ENCODE peak calls at places on chromosomes 6 and 20, in four cellular contexts. One of them, this sample, is unnamed.
A peak's percentile ranks its signal among the peaks of the same experiment; 100 is the strongest.

GRCh38 chr20:20370087-20370575 is 2.2 kb downstream of the INSM1 start:
- DNase-seq in NT2/D1: no peak
- DNase-seq in naive thymus-derived CD4-positive, alpha-beta T cell: no peak
- DNase-seq in iPS DF 6.9: no peak
- DNase-seq in this sample: no peak

GRCh38 chr6:143805832-143806281 is 37.3 kb upstream of the LTV1 start:
- DNase-seq in naive thymus-derived CD4-positive, alpha-beta T cell: no peak
- DNase-seq in iPS DF 6.9: no peak
- DNase-seq in NT2/D1: no peak
- DNase-seq in this sample: no peak

GRCh38 chr20:62596921-62597320 is 45.4 kb upstream of the SLCO4A1 start:
- DNase-seq in iPS DF 6.9: no peak
- DNase-seq in naive thymus-derived CD4-positive, alpha-beta T cell: no peak
- DNase-seq in NT2/D1: no peak
- DNase-seq in this sample: no peak

GRCh38 chr6:156955494-156956183 is 178.5 kb downstream of the ARID1B start:
- DNase-seq in iPS DF 6.9: no peak
- DNase-seq in naive thymus-derived CD4-positive, alpha-beta T cell: no peak
- DNase-seq in NT2/D1: no peak
- DNase-seq in this sample: no peak

GRCh38 chr6:143336446-143337152 is 113.9 kb downstream of the ADAT2 start:
- DNase-seq in naive thymus-derived CD4-positive, alpha-beta T cell: no peak
- DNase-seq in NT2/D1: no peak
- DNase-seq in iPS DF 6.9: no peak
- DNase-seq in this sample: no peak

GRCh38 chr6:162785632-162786242 is 58.0 kb downstream of the PACRG start:
- DNase-seq in iPS DF 6.9: no peak
- DNase-seq in naive thymus-derived CD4-positive, alpha-beta T cell: no peak
- DNase-seq in NT2/D1: no peak
- DNase-seq in this sample: no peak

GRCh38 chr6:36277946-36278465 is 8.1 kb downstream of the PNPLA1 start:
- DNase-seq in naive thymus-derived CD4-positive, alpha-beta T cell: no peak
- DNase-seq in NT2/D1: no peak
- DNase-seq in iPS DF 6.9: no peak
- DNase-seq in this sample: no peak

GRCh38 chr6:163565140-163565539 is 150.6 kb downstream of the QKI start:
- DNase-seq in naive thymus-derived CD4-positive, alpha-beta T cell: no peak
- DNase-seq in NT2/D1: no peak
- DNase-seq in iPS DF 6.9: no peak
- DNase-seq in this sample: no peak

GRCh38 chr6:50862172-50862571 is 43.5 kb downstream of the TFAP2B start:
- DNase-seq in NT2/D1: no peak
- DNase-seq in iPS DF 6.9: no peak
- DNase-seq in naive thymus-derived CD4-positive, alpha-beta T cell: no peak
- DNase-seq in this sample: no peak

GRCh38 chr20:54065601-54066038 is 4.8 kb downstream of the BCAS1 start:
- DNase-seq in iPS DF 6.9: no peak
- DNase-seq in naive thymus-derived CD4-positive, alpha-beta T cell: no peak
- DNase-seq in NT2/D1: no peak
- DNase-seq in this sample: no peak

GRCh38 chr6:130473886-130474285 is 108.1 kb downstream of the TMEM200A start:
- DNase-seq in iPS DF 6.9: no peak
- DNase-seq in NT2/D1: no peak
- DNase-seq in naive thymus-derived CD4-positive, alpha-beta T cell: no peak
- DNase-seq in this sample: no peak

GRCh38 chr20:32052792-32053362 is 835 bp downstream of the HCK start:
- DNase-seq in naive thymus-derived CD4-positive, alpha-beta T cell: no peak
- DNase-seq in NT2/D1: no peak
- DNase-seq in iPS DF 6.9: no peak
- DNase-seq in this sample: peak; percentile 60

GRCh38 chr20:7347409-7347808 is 579.9 kb downstream of the BMP2 start:
- DNase-seq in iPS DF 6.9: no peak
- DNase-seq in naive thymus-derived CD4-positive, alpha-beta T cell: no peak
- DNase-seq in NT2/D1: no peak
- DNase-seq in this sample: no peak

GRCh38 chr6:56683882-56684281 is 41.2 kb upstream of the DST start:
- DNase-seq in naive thymus-derived CD4-positive, alpha-beta T cell: no peak
- DNase-seq in iPS DF 6.9: no peak
- DNase-seq in NT2/D1: no peak
- DNase-seq in this sample: no peak

GRCh38 chr6:53020005-53020744 is 25.1 kb upstream of the GSTA4 start:
- DNase-seq in iPS DF 6.9: no peak
- DNase-seq in NT2/D1: no peak
- DNase-seq in naive thymus-derived CD4-positive, alpha-beta T cell: no peak
- DNase-seq in this sample: no peak

GRCh38 chr6:33091957-33092356 is 16.2 kb downstream of the HLA-DPB1 start:
- DNase-seq in naive thymus-derived CD4-positive, alpha-beta T cell: peak; percentile 55
- DNase-seq in iPS DF 6.9: no peak
- DNase-seq in NT2/D1: no peak
- DNase-seq in this sample: no peak

GRCh38 chr20:47432251-47433210 is 69.2 kb upstream of the NCOA3 start:
- DNase-seq in naive thymus-derived CD4-positive, alpha-beta T cell: no peak
- DNase-seq in NT2/D1: no peak
- DNase-seq in iPS DF 6.9: no peak
- DNase-seq in this sample: no peak

GRCh38 chr6:29887819-29888581 is 54.3 kb upstream of the HLA-A start:
- DNase-seq in naive thymus-derived CD4-positive, alpha-beta T cell: peak; percentile 79
- DNase-seq in iPS DF 6.9: no peak
- DNase-seq in NT2/D1: no peak
- DNase-seq in this sample: peak; percentile 83

GRCh38 chr20:47073766-47074475 is 179.3 kb downstream of the EYA2 start:
- DNase-seq in naive thymus-derived CD4-positive, alpha-beta T cell: no peak
- DNase-seq in NT2/D1: no peak
- DNase-seq in iPS DF 6.9: no peak
- DNase-seq in this sample: no peak

GRCh38 chr20:24411003-24411402 is 58.4 kb upstream of the SYNDIG1 start:
- DNase-seq in naive thymus-derived CD4-positive, alpha-beta T cell: no peak
- DNase-seq in iPS DF 6.9: no peak
- DNase-seq in NT2/D1: no peak
- DNase-seq in this sample: no peak

GRCh38 chr6:54112171-54112650 is 968 bp downstream of the MLIP start:
- DNase-seq in iPS DF 6.9: no peak
- DNase-seq in NT2/D1: no peak
- DNase-seq in naive thymus-derived CD4-positive, alpha-beta T cell: no peak
- DNase-seq in this sample: no peak

GRCh38 chr6:37381579-37381978 is 27.8 kb downstream of the RNF8 start:
- DNase-seq in iPS DF 6.9: peak; percentile 50
- DNase-seq in naive thymus-derived CD4-positive, alpha-beta T cell: no peak
- DNase-seq in NT2/D1: peak; percentile 36
- DNase-seq in this sample: peak; percentile 47

GRCh38 chr6:45946887-45947286 is 68.8 kb downstream of the CLIC5 start:
- DNase-seq in NT2/D1: no peak
- DNase-seq in iPS DF 6.9: no peak
- DNase-seq in naive thymus-derived CD4-positive, alpha-beta T cell: no peak
- DNase-seq in this sample: no peak

GRCh38 chr6:133953634-133954415 is 801 bp downstream of the TBPL1 start:
- DNase-seq in iPS DF 6.9: no peak
- DNase-seq in NT2/D1: no peak
- DNase-seq in naive thymus-derived CD4-positive, alpha-beta T cell: no peak
- DNase-seq in this sample: no peak

GRCh38 chr20:57287007-57287810 is 20.8 kb upstream of the BMP7 start:
- DNase-seq in iPS DF 6.9: no peak
- DNase-seq in NT2/D1: no peak
- DNase-seq in naive thymus-derived CD4-positive, alpha-beta T cell: no peak
- DNase-seq in this sample: no peak

GRCh38 chr20:4813076-4813838 is 91.5 kb downstream of the PRND start:
- DNase-seq in NT2/D1: no peak
- DNase-seq in naive thymus-derived CD4-positive, alpha-beta T cell: peak; percentile 39
- DNase-seq in iPS DF 6.9: no peak
- DNase-seq in this sample: peak; percentile 83

GRCh38 chr6:104580452-104580851 is 279.3 kb downstream of the HACE1 start:
- DNase-seq in NT2/D1: no peak
- DNase-seq in naive thymus-derived CD4-positive, alpha-beta T cell: no peak
- DNase-seq in iPS DF 6.9: no peak
- DNase-seq in this sample: no peak

GRCh38 chr6:106128981-106129761 is 43.0 kb downstream of the PRDM1 start:
- DNase-seq in NT2/D1: no peak
- DNase-seq in iPS DF 6.9: no peak
- DNase-seq in naive thymus-derived CD4-positive, alpha-beta T cell: no peak
- DNase-seq in this sample: no peak

GRCh38 chr20:10006461-10006860 is 28.3 kb upstream of the ANKEF1 start:
- DNase-seq in NT2/D1: no peak
- DNase-seq in naive thymus-derived CD4-positive, alpha-beta T cell: no peak
- DNase-seq in iPS DF 6.9: no peak
- DNase-seq in this sample: no peak

GRCh38 chr6:37513576-37513975 is 13.9 kb upstream of the CCDC167 start:
- DNase-seq in iPS DF 6.9: no peak
- DNase-seq in naive thymus-derived CD4-positive, alpha-beta T cell: no peak
- DNase-seq in NT2/D1: no peak
- DNase-seq in this sample: no peak

GRCh38 chr6:329888-330691 is 37.8 kb downstream of the DUSP22 start:
- DNase-seq in naive thymus-derived CD4-positive, alpha-beta T cell: no peak
- DNase-seq in NT2/D1: no peak
- DNase-seq in iPS DF 6.9: no peak
- DNase-seq in this sample: no peak

GRCh38 chr6:326896-327537 is 34.7 kb downstream of the DUSP22 start:
- DNase-seq in naive thymus-derived CD4-positive, alpha-beta T cell: no peak
- DNase-seq in iPS DF 6.9: no peak
- DNase-seq in NT2/D1: no peak
- DNase-seq in this sample: no peak

GRCh38 chr6:327538-328183 is 35.4 kb downstream of the DUSP22 start:
- DNase-seq in naive thymus-derived CD4-positive, alpha-beta T cell: no peak
- DNase-seq in iPS DF 6.9: no peak
- DNase-seq in NT2/D1: no peak
- DNase-seq in this sample: no peak

GRCh38 chr6:328924-329323 is 36.6 kb downstream of the DUSP22 start:
- DNase-seq in NT2/D1: no peak
- DNase-seq in naive thymus-derived CD4-positive, alpha-beta T cell: no peak
- DNase-seq in iPS DF 6.9: no peak
- DNase-seq in this sample: no peak

DNA sequence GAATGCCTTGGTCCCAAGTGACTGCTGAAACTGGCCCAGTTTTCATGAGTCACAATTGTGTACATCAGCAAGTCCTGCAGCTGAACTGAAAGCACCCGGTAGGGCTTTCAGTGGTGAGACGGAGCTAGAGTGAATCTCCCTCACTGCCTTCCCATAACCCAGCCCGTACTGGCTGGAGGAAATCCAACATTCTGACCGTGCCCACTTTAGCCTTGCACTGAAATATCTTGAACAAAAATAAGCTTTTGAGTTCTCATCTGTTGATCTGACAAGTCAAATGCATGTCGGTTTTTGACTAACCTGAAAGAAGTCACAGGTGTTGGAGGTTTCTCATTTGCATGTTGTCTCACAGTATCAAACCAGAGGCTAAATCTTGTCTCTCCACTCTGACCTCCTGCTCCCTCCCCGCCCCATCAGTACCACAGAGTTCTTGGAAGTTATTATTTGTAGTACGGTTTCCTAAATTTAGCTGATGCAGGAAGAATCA is 35.9 kb downstream of the DUSP22 start:
- DNase-seq in iPS DF 6.9: no peak
- DNase-seq in NT2/D1: no peak
- DNase-seq in naive thymus-derived CD4-positive, alpha-beta T cell: no peak
- DNase-seq in this sample: peak; percentile 74
- H3K9me3 ChIP-seq in iPS DF 6.9: no peaks in the 10 kb centered on the region
- H3K9me3 ChIP-seq in NT2/D1: no peaks in the 10 kb centered on the region
- H3K9me3 ChIP-seq in naive thymus-derived CD4-positive, alpha-beta T cell: no peaks in the 10 kb centered on the region
- H3K9me3 ChIP-seq in this sample: no peaks in the 10 kb centered on the region

GRCh38 chr6:137497722-137498463 is 3.7 kb upstream of the OLIG3 start:
- DNase-seq in naive thymus-derived CD4-positive, alpha-beta T cell: peak; percentile 32
- DNase-seq in NT2/D1: no peak
- DNase-seq in iPS DF 6.9: no peak
- DNase-seq in this sample: no peak
- H3K9me3 ChIP-seq in naive thymus-derived CD4-positive, alpha-beta T cell: no peaks in the 10 kb centered on the region
- H3K9me3 ChIP-seq in NT2/D1: no peaks in the 10 kb centered on the region
- H3K9me3 ChIP-seq in iPS DF 6.9: no peaks in the 10 kb centered on the region
- H3K9me3 ChIP-seq in this sample: no peaks in the 10 kb centered on the region

GRCh38 chr6:161440299-161440698 is 166.4 kb upstream of the AGPAT4 start:
- DNase-seq in iPS DF 6.9: no peak
- DNase-seq in NT2/D1: no peak
- DNase-seq in naive thymus-derived CD4-positive, alpha-beta T cell: no peak
- DNase-seq in this sample: no peak
- H3K9me3 ChIP-seq in iPS DF 6.9: no peaks in the 10 kb centered on the region
- H3K9me3 ChIP-seq in NT2/D1: no peaks in the 10 kb centered on the region
- H3K9me3 ChIP-seq in naive thymus-derived CD4-positive, alpha-beta T cell: no peaks in the 10 kb centered on the region
- H3K9me3 ChIP-seq in this sample: no peaks in the 10 kb centered on the region

GRCh38 chr6:22809380-22809779 is 240.0 kb downstream of the HDGFL1 start:
- DNase-seq in naive thymus-derived CD4-positive, alpha-beta T cell: no peak
- DNase-seq in NT2/D1: no peak
- DNase-seq in iPS DF 6.9: no peak
- DNase-seq in this sample: no peak

GRCh38 chr6:22808466-22808865 is 239.1 kb downstream of the HDGFL1 start:
- DNase-seq in naive thymus-derived CD4-positive, alpha-beta T cell: no peak
- DNase-seq in iPS DF 6.9: no peak
- DNase-seq in NT2/D1: no peak
- DNase-seq in this sample: no peak

GRCh38 chr6:22807818-22808217 is 238.5 kb downstream of the HDGFL1 start:
- DNase-seq in NT2/D1: no peak
- DNase-seq in iPS DF 6.9: no peak
- DNase-seq in naive thymus-derived CD4-positive, alpha-beta T cell: no peak
- DNase-seq in this sample: no peak

GRCh38 chr6:22800451-22800850 is 231.1 kb downstream of the HDGFL1 start:
- DNase-seq in naive thymus-derived CD4-positive, alpha-beta T cell: no peak
- DNase-seq in iPS DF 6.9: no peak
- DNase-seq in NT2/D1: no peak
- DNase-seq in this sample: no peak

DNA sequence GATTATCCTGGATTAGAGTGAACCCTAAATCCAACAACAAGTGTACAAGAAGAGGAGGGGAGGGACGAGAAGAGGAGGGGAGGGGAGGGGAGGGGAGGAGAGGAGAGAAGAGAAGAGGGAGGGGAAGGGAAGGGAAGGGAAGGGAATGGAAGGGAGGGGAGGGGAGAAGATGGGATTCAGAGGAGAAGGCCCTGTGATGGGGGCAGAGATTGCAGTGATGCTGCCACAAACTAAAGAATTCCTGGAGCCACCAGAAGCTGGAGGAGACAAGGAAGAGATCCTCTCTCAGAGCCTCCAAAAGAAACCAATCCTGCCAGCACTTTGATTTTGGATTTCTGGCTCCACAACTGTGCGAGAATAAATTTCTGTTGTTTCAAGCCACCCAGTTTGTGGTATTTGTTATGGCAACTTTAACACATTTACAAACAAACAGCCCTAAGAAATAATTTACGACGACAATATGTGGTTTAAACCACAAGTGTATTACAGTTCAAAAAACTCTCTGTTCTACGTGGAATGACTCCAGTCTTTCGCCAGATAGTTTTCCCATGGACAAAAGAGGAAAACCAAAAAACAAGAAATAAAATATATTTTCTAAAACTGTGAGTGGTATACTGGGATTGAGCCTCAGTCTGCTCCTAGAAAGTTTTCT is 235.4 kb downstream of the HDGFL1 start:
- DNase-seq in naive thymus-derived CD4-positive, alpha-beta T cell: no peak
- DNase-seq in iPS DF 6.9: no peak
- DNase-seq in NT2/D1: no peak
- DNase-seq in this sample: no peak
- H3K9me3 ChIP-seq in naive thymus-derived CD4-positive, alpha-beta T cell: no peaks in the 10 kb centered on the region
- H3K9me3 ChIP-seq in iPS DF 6.9: no peaks in the 10 kb centered on the region
- H3K9me3 ChIP-seq in NT2/D1: no peaks in the 10 kb centered on the region
- H3K9me3 ChIP-seq in this sample: no peaks in the 10 kb centered on the region

This sample was measured in Peyer's patch.